ENCODE peak calls at places on chromosomes 2 and 18, in four cellular contexts. One of them, this sample, is unnamed.

GRCh38 chr2:25514043-25514627 is 159.2 kb downstream of the DTNB start:
- DNase-seq in midbrain: no peak
- DNase-seq in GM12865: peak
- DNase-seq in left ventricle myocardium inferior: no peak
- DNase-seq in this sample: no peak

GRCh38 chr2:237818066-237818473 is 19.5 kb downstream of the RBM44 start:
- DNase-seq in midbrain: no peak
- DNase-seq in GM12865: no peak
- DNase-seq in left ventricle myocardium inferior: no peak
- DNase-seq in this sample: no peak

GRCh38 chr18:49321800-49322461 is 138.5 kb downstream of the DYM start:
- DNase-seq in midbrain: no peak
- DNase-seq in GM12865: no peak
- DNase-seq in left ventricle myocardium inferior: no peak
- DNase-seq in this sample: no peak

GRCh38 chr2:176934869-176935415 is 277.7 kb upstream of the HNRNPA3 start:
- DNase-seq in midbrain: no peak
- DNase-seq in GM12865: no peak
- DNase-seq in left ventricle myocardium inferior: no peak
- DNase-seq in this sample: no peak

GRCh38 chr2:43149482-43150107 is 76.8 kb downstream of the ZFP36L2 start:
- DNase-seq in midbrain: no peak
- DNase-seq in GM12865: peak
- DNase-seq in left ventricle myocardium inferior: no peak
- DNase-seq in this sample: no peak

GRCh38 chr2:75464348-75464946 is 96.3 kb downstream of the EVA1A start:
- DNase-seq in midbrain: peak
- DNase-seq in GM12865: peak
- DNase-seq in left ventricle myocardium inferior: no peak
- DNase-seq in this sample: no peak

GRCh38 chr2:219495531-219496122 is 3.1 kb upstream of the GMPPA start:
- DNase-seq in midbrain: peak
- DNase-seq in GM12865: peak
- DNase-seq in left ventricle myocardium inferior: peak
- DNase-seq in this sample: peak

GRCh38 chr2:181746844-181747243 is 66.5 kb upstream of the NEUROD1 start:
- DNase-seq in midbrain: no peak
- DNase-seq in GM12865: no peak
- DNase-seq in left ventricle myocardium inferior: no peak
- DNase-seq in this sample: no peak

GRCh38 chr2:152468832-152469692 is 134.1 kb downstream of the FMNL2 start:
- DNase-seq in midbrain: peak
- DNase-seq in GM12865: peak
- DNase-seq in left ventricle myocardium inferior: no peak
- DNase-seq in this sample: no peak

GRCh38 chr18:8989017-8989416 is 113.5 kb upstream of the NDUFV2 start:
- DNase-seq in midbrain: no peak
- DNase-seq in GM12865: peak
- DNase-seq in left ventricle myocardium inferior: no peak
- DNase-seq in this sample: no peak

GRCh38 chr2:230441188-230441897 is 25.3 kb downstream of the SP100 start:
- DNase-seq in midbrain: no peak
- DNase-seq in GM12865: peak
- DNase-seq in left ventricle myocardium inferior: no peak
- DNase-seq in this sample: no peak

GRCh38 chr2:3648652-3649177 is 9.3 kb upstream of the ALLC start:
- DNase-seq in midbrain: no peak
- DNase-seq in GM12865: no peak
- DNase-seq in left ventricle myocardium inferior: no peak
- DNase-seq in this sample: no peak

GRCh38 chr18:51907687-51908597 is 432.1 kb upstream of the DCC start:
- DNase-seq in midbrain: no peak
- DNase-seq in GM12865: no peak
- DNase-seq in left ventricle myocardium inferior: no peak
- DNase-seq in this sample: no peak

GRCh38 chr2:70009776-70010175 is 48.3 kb upstream of the ASPRV1 start:
- DNase-seq in midbrain: no peak
- DNase-seq in GM12865: no peak
- DNase-seq in left ventricle myocardium inferior: no peak
- DNase-seq in this sample: no peak

GRCh38 chr2:26270363-26270762 is 25.6 kb downstream of the HADHB start:
- DNase-seq in midbrain: no peak
- DNase-seq in GM12865: no peak
- DNase-seq in left ventricle myocardium inferior: no peak
- DNase-seq in this sample: no peak

GRCh38 chr18:60053747-60054304 is 154.0 kb downstream of the PMAIP1 start:
- DNase-seq in midbrain: no peak
- DNase-seq in GM12865: peak
- DNase-seq in left ventricle myocardium inferior: no peak
- DNase-seq in this sample: no peak

GRCh38 chr2:8821276-8822217 is 15.9 kb downstream of the KIDINS220 start:
- DNase-seq in midbrain: peak
- DNase-seq in GM12865: no peak
- DNase-seq in left ventricle myocardium inferior: peak
- DNase-seq in this sample: no peak

GRCh38 chr2:217790681-217791392 is 212.0 kb downstream of the TNS1 start:
- DNase-seq in midbrain: no peak
- DNase-seq in GM12865: no peak
- DNase-seq in left ventricle myocardium inferior: no peak
- DNase-seq in this sample: no peak

GRCh38 chr2:16404551-16405300 is 260.9 kb downstream of the CYRIA start:
- DNase-seq in midbrain: no peak
- DNase-seq in GM12865: no peak
- DNase-seq in left ventricle myocardium inferior: no peak
- DNase-seq in this sample: no peak

GRCh38 chr2:74919827-74920226 is 38.6 kb upstream of the POLE4 start:
- DNase-seq in midbrain: peak
- DNase-seq in GM12865: peak
- DNase-seq in left ventricle myocardium inferior: peak
- DNase-seq in this sample: peak

GRCh38 chr2:174063492-174064092 is 98.4 kb upstream of the SP3 start:
- DNase-seq in midbrain: no peak
- DNase-seq in GM12865: no peak
- DNase-seq in left ventricle myocardium inferior: no peak
- DNase-seq in this sample: no peak

GRCh38 chr2:218827701-218828476 is 3.7 kb downstream of the PRKAG3 start:
- DNase-seq in midbrain: no peak
- DNase-seq in GM12865: no peak
- DNase-seq in left ventricle myocardium inferior: no peak
- DNase-seq in this sample: no peak

GRCh38 chr2:189440644-189440946 is 679 bp upstream of the WDR75 start:
- DNase-seq in midbrain: no peak
- DNase-seq in GM12865: no peak
- DNase-seq in left ventricle myocardium inferior: no peak
- DNase-seq in this sample: no peak

GRCh38 chr18:79938196-79938595 is 13.3 kb downstream of the SLC66A2 start:
- DNase-seq in midbrain: no peak
- DNase-seq in GM12865: no peak
- DNase-seq in left ventricle myocardium inferior: no peak
- DNase-seq in this sample: no peak

GRCh38 chr2:203774760-203775159 is 68.3 kb downstream of the CD28 start:
- DNase-seq in midbrain: no peak
- DNase-seq in GM12865: no peak
- DNase-seq in left ventricle myocardium inferior: no peak
- DNase-seq in this sample: no peak

GRCh38 chr2:95372845-95373244 is 29.7 kb upstream of the FAHD2A start:
- DNase-seq in midbrain: no peak
- DNase-seq in GM12865: no peak
- DNase-seq in left ventricle myocardium inferior: peak
- DNase-seq in this sample: no peak

GRCh38 chr2:71613953-71614925 is 160.9 kb downstream of the DYSF start:
- DNase-seq in midbrain: no peak
- DNase-seq in GM12865: no peak
- DNase-seq in left ventricle myocardium inferior: no peak
- DNase-seq in this sample: no peak

GRCh38 chr2:180959787-180960186 is 20.6 kb upstream of the UBE2E3 start:
- DNase-seq in midbrain: no peak
- DNase-seq in GM12865: peak
- DNase-seq in left ventricle myocardium inferior: no peak
- DNase-seq in this sample: no peak

GRCh38 chr2:60595953-60596352 is 42.5 kb upstream of the BCL11A start:
- DNase-seq in midbrain: no peak
- DNase-seq in GM12865: no peak
- DNase-seq in left ventricle myocardium inferior: no peak
- DNase-seq in this sample: no peak

GRCh38 chr2:236597629-236598028 is 28.0 kb downstream of the ACKR3 start:
- DNase-seq in midbrain: no peak
- DNase-seq in GM12865: no peak
- DNase-seq in left ventricle myocardium inferior: no peak
- DNase-seq in this sample: no peak

GRCh38 chr2:186503827-186504606 is 18.0 kb downstream of the ZC3H15 start:
- DNase-seq in midbrain: peak
- DNase-seq in GM12865: peak
- DNase-seq in left ventricle myocardium inferior: no peak
- DNase-seq in this sample: peak

GRCh38 chr2:119491776-119492525 is 32.3 kb downstream of the SCTR start:
- DNase-seq in midbrain: no peak
- DNase-seq in GM12865: no peak
- DNase-seq in left ventricle myocardium inferior: no peak
- DNase-seq in this sample: no peak

This sample was measured in cerebellum.